ENCODE peak calls at places on chromosome 10, in five cellular contexts. F is A549; T is posterior vena cava; O is GM04504; W is activated effector memory CD4-positive, alpha-beta T cell treated with anti-CD3 and anti-CD28 coated beads, Interleukin-2, amount 50 U/mL, for 16 hours. K is an unnamed sample.

GRCh38 chr10:10589540-10589939 is 428.1 kb upstream of the CELF2 start:
- DNase-seq in F (no peak), T (no peak), O (peak), W (no peak), K (no peak)

GRCh38 chr10:43259981-43260761 is 6.7 kb downstream of the RASGEF1A start:
- DNase-seq in F (no peak), T (peak), O (no peak), W (peak), K (no peak)

GRCh38 chr10:126350216-126350992 is 37.9 kb downstream of the ADAM12 start:
- DNase-seq in F (peak), T (no peak), O (peak), W (no peak), K (no peak)

GRCh38 chr10:49474901-49475300 is 64.0 kb downstream of the ERCC6 start:
- DNase-seq in F (no peak), T (no peak), O (no peak), W (no peak), K (no peak)

GRCh38 chr10:124491105-124491504 is 29.5 kb downstream of the LHPP start:
- DNase-seq in F (no peak), T (peak), O (no peak), W (no peak), K (no peak)

GRCh38 chr10:79248341-79248931 is 98.8 kb upstream of the PPIF start:
- DNase-seq in F (no peak), T (no peak), O (no peak), W (no peak), K (no peak)

GRCh38 chr10:34764347-34764991 is 50.6 kb downstream of the PARD3 start:
- DNase-seq in F (no peak), T (no peak), O (no peak), W (no peak), K (no peak)

GRCh38 chr10:119689016-119689564 is 36.8 kb upstream of the INPP5F start:
- DNase-seq in F (no peak), T (no peak), O (no peak), W (no peak), K (no peak)

GRCh38 chr10:11867497-11867896 is 44.3 kb downstream of the PROSER2 start:
- DNase-seq in F (no peak), T (peak), O (no peak), W (no peak), K (no peak)

GRCh38 chr10:3419719-3420495 is 247.3 kb upstream of the PITRM1 start:
- DNase-seq in F (no peak), T (no peak), O (no peak), W (no peak), K (no peak)

GRCh38 chr10:29948971-29949370 is 110.4 kb downstream of the JCAD start:
- DNase-seq in F (no peak), T (no peak), O (no peak), W (no peak), K (no peak)

GRCh38 chr10:117934477-117934876 is 112.3 kb downstream of the RAB11FIP2 start:
- DNase-seq in F (no peak), T (no peak), O (no peak), W (no peak), K (peak)

GRCh38 chr10:80289451-80290287 is at the start of gene MAT1A:
- DNase-seq in F (peak), T (no peak), O (no peak), W (no peak), K (no peak)

GRCh38 chr10:76582536-76582935 is 1055.1 kb downstream of the KCNMA1 start:
- DNase-seq in F (no peak), T (no peak), O (no peak), W (no peak), K (no peak)

GRCh38 chr10:79502561-79503309 is 9.6 kb upstream of the EIF5AL1 start:
- DNase-seq in F (peak), T (peak), O (no peak), W (no peak), K (peak)

GRCh38 chr10:10872706-10873276 is 144.9 kb upstream of the CELF2 start:
- DNase-seq in F (no peak), T (no peak), O (no peak), W (no peak), K (no peak)

GRCh38 chr10:103692421-103693069 is 162.8 kb downstream of the SH3PXD2A start:
- DNase-seq in F (no peak), T (no peak), O (no peak), W (peak), K (no peak)

GRCh38 chr10:130463104-130463875 is 327.1 kb downstream of the GLRX3 start:
- DNase-seq in F (no peak), T (no peak), O (no peak), W (peak), K (no peak)

GRCh38 chr10:29858352-29859267 is 200.8 kb downstream of the JCAD start:
- DNase-seq in F (peak), T (peak), O (peak), W (no peak), K (peak)

GRCh38 chr10:69787681-69788080 is 14.0 kb upstream of the COL13A1 start:
- DNase-seq in F (no peak), T (peak), O (no peak), W (no peak), K (no peak)

GRCh38 chr10:67043041-67043440 is 117.2 kb downstream of the LRRTM3 start:
- DNase-seq in F (no peak), T (no peak), O (no peak), W (no peak), K (no peak)

GRCh38 chr10:86651021-86651471 is 3.3 kb upstream of the OPN4 start:
- DNase-seq in F (no peak), T (peak), O (no peak), W (peak), K (no peak)

GRCh38 chr10:96511044-96511945 is 2.4 kb downstream of the TLL2 start:
- DNase-seq in F (peak), T (no peak), O (no peak), W (no peak), K (no peak)

GRCh38 chr10:3784510-3785250 is at the start of gene KLF6:
- DNase-seq in F (peak), T (peak), O (no peak), W (no peak), K (no peak)

K was measured in NT2/D1.